ENCODE peak calls at places on chromosomes 5 and 9, in nine cellular contexts. B is HCT116; K is AG08395; G is T-helper 17 cell; I is ecto neural progenitor cell; W is transverse colon; T is upper lobe of left lung; C is stimulated activated CD4-positive, alpha-beta T cell treated with anti-CD3 and anti-CD28 coated beads, TNF-alpha, amount 100 ng/mL, for 4 hours; S is NCI-H1694 treated with DMSO at 0.1 percent for 48 hours. H is an unnamed sample.
A peak's percentile ranks its signal among the peaks of the same experiment; 100 is the strongest.

GRCh38 chr9:84597131-84597530 is 72.4 kb upstream of the NTRK2 start:
- DNase-seq in B (no peak), K (no peak), G (no peak), I (no peak), W (no peak), T (no peak), C (no peak), S (no peak), H (no peak)

GRCh38 chr9:120931278-120932085 is 4.9 kb upstream of the TRAF1 start:
- DNase-seq in B (no peak), K (peak; percentile 70), G (peak; percentile 38), I (no peak), W (no peak), T (no peak), C (no peak), S (peak; percentile 50), H (peak; percentile 63)

GRCh38 chr5:14202462-14202861 is 59.3 kb downstream of the TRIO start:
- DNase-seq in B (no peak), K (no peak), G (no peak), I (no peak), W (peak; percentile 19), T (no peak), C (no peak), S (no peak), H (no peak)

GRCh38 chr5:82111191-82111590 is 139.4 kb downstream of the ATG10 start:
- DNase-seq in B (no peak), K (no peak), G (no peak), I (no peak), W (no peak), T (no peak), C (no peak), S (no peak), H (no peak)

GRCh38 chr5:83467315-83468044 is 4.1 kb upstream of the VCAN start:
- DNase-seq in B (no peak), K (peak; percentile 64), G (no peak), I (no peak), W (no peak), T (no peak), C (no peak), S (no peak), H (no peak)

GRCh38 chr5:76690704-76691469 is 25.0 kb upstream of the F2R start:
- DNase-seq in B (no peak), K (no peak), G (no peak), I (no peak), W (peak; percentile 11), T (no peak), C (no peak), S (no peak), H (no peak)

GRCh38 chr5:14762568-14763216 is 98.2 kb downstream of the OTULIN start:
- DNase-seq in B (no peak), K (no peak), G (no peak), I (no peak), W (no peak), T (no peak), C (no peak), S (no peak), H (no peak)

GRCh38 chr9:112647596-112647995 is 70.3 kb downstream of the INIP start:
- DNase-seq in B (no peak), K (no peak), G (no peak), I (no peak), W (no peak), T (no peak), C (no peak), S (no peak), H (no peak)

GRCh38 chr5:68920888-68921287 is 172.9 kb upstream of the SLC30A5 start:
- DNase-seq in B (no peak), K (no peak), G (no peak), I (no peak), W (no peak), T (peak; percentile 73), C (no peak), S (no peak), H (no peak)

GRCh38 chr5:59189482-59189881 is 606.6 kb downstream of the RAB3C start:
- DNase-seq in B (no peak), K (no peak), G (no peak), I (no peak), W (no peak), T (no peak), C (no peak), S (no peak), H (no peak)

GRCh38 chr5:81154725-81155124 is 78.4 kb upstream of the CKMT2 start:
- DNase-seq in B (no peak), K (no peak), G (no peak), I (no peak), W (no peak), T (no peak), C (no peak), S (no peak), H (no peak)

GRCh38 chr5:172777381-172778222 is 6.6 kb upstream of the DUSP1 start:
- DNase-seq in B (peak; percentile 76), K (peak; percentile 88), G (peak; percentile 74), I (no peak), W (peak; percentile 95), T (peak; percentile 83), C (peak; percentile 66), S (peak; percentile 24), H (peak; percentile 91)

GRCh38 chr5:54742417-54742889 is 224.9 kb downstream of the SNX18 start:
- DNase-seq in B (no peak), K (peak; percentile 49), G (no peak), I (no peak), W (peak; percentile 24), T (no peak), C (no peak), S (no peak), H (no peak)

GRCh38 chr9:134164879-134165278 is 515 bp upstream of the RNU6ATAC start:
- DNase-seq in B (no peak), K (no peak), G (no peak), I (no peak), W (no peak), T (no peak), C (no peak), S (no peak), H (no peak)

GRCh38 chr5:30197662-30198061 is 995.8 kb upstream of the CDH6 start:
- DNase-seq in B (no peak), K (no peak), G (no peak), I (no peak), W (no peak), T (no peak), C (no peak), S (no peak), H (no peak)

GRCh38 chr5:1642221-1642620 is 118.5 kb upstream of the LPCAT1 start:
- DNase-seq in B (no peak), K (no peak), G (no peak), I (no peak), W (no peak), T (no peak), C (no peak), S (no peak), H (no peak)